ENCODE peak calls at places on chromosomes 3 and 15, in nine cellular contexts. C is A172; Z is NCI-H446 treated with DMSO at 0.1 percent for 48 hours; X is skeletal muscle cell; M is GM18507; S is naive thymus-derived CD4-positive, alpha-beta T cell; G is hypothalamus; U is activated T-helper 9 cell treated with anti-CD3 and anti-CD28 coated beads, Interleukin-2, amount 50 U/mL, for 16 hours; B is T follicular helper cell. Y is an unnamed sample.

GRCh38 chr15:27844018-27844666 is 255.0 kb downstream of the OCA2 start:
- DNase-seq in S (no peak), X (no peak), B (no peak), G (no peak), C (peak), U (no peak), Z (no peak), M (no peak), Y (no peak)

GRCh38 chr3:182682263-182683229 is 110.8 kb upstream of the ATP11B start:
- DNase-seq in X (no peak), S (peak), Z (no peak), C (peak), B (peak), G (peak), M (peak), U (peak), Y (peak)

GRCh38 chr15:32855942-32856341 is 138.1 kb downstream of the GREM1 start:
- DNase-seq in U (no peak), B (no peak), Z (no peak), M (no peak), X (peak), C (peak), G (no peak), S (no peak), Y (no peak)

GRCh38 chr3:81622395-81622794 is 139.1 kb downstream of the GBE1 start:
- DNase-seq in G (no peak), U (no peak), B (no peak), S (no peak), C (no peak), M (no peak), Z (no peak), X (no peak), Y (no peak)

GRCh38 chr15:45205192-45205591 is 17.4 kb upstream of the SHF start:
- DNase-seq in B (no peak), Z (peak), S (no peak), X (no peak), G (peak), C (peak), M (no peak), U (peak), Y (peak)

GRCh38 chr3:37970802-37971201 is 19.8 kb upstream of the VILL start:
- DNase-seq in C (no peak), M (no peak), X (no peak), U (no peak), G (no peak), S (no peak), Z (no peak), B (no peak), Y (no peak)

GRCh38 chr3:18747383-18747782 is 322.2 kb upstream of the SATB1 start:
- DNase-seq in B (no peak), X (no peak), G (no peak), S (no peak), M (no peak), U (no peak), C (no peak), Z (no peak), Y (no peak)

GRCh38 chr3:113615976-113616375 is 80.5 kb downstream of the USF3 start:
- DNase-seq in M (no peak), S (no peak), U (no peak), B (no peak), C (no peak), G (no peak), Z (peak), X (no peak), Y (no peak)

GRCh38 chr3:172208586-172209332 is 169.4 kb downstream of the FNDC3B start:
- DNase-seq in G (no peak), C (no peak), B (no peak), U (no peak), M (no peak), X (no peak), Z (no peak), S (no peak), Y (no peak)

GRCh38 chr3:161859057-161859456 is 362.4 kb downstream of the OTOL1 start:
- DNase-seq in C (no peak), Z (no peak), S (no peak), X (no peak), B (no peak), G (no peak), M (no peak), U (no peak), Y (no peak)

GRCh38 chr15:70383856-70384255 is 286.1 kb upstream of the TLE3 start:
- DNase-seq in B (no peak), X (no peak), S (no peak), M (no peak), Z (no peak), U (no peak), C (no peak), G (no peak), Y (no peak)

GRCh38 chr15:42858540-42858939 is 62.0 kb downstream of the TTBK2 start:
- DNase-seq in B (no peak), M (no peak), X (no peak), S (no peak), G (no peak), U (no peak), Z (no peak), C (no peak), Y (no peak)

GRCh38 chr3:42157915-42158538 is 66.9 kb downstream of the TRAK1 start:
- DNase-seq in S (no peak), M (no peak), C (no peak), G (no peak), Z (no peak), U (no peak), B (no peak), X (no peak), Y (no peak)

GRCh38 chr15:71409541-71409940 is 294.3 kb downstream of the THSD4 start:
- DNase-seq in X (no peak), G (no peak), M (no peak), S (no peak), B (no peak), U (no peak), C (peak), Z (no peak), Y (no peak)

GRCh38 chr3:99999541-99999940 is 114.8 kb downstream of the FILIP1L start:
- DNase-seq in U (no peak), G (no peak), M (no peak), Z (no peak), C (no peak), X (peak), B (no peak), S (no peak), Y (no peak)

GRCh38 chr3:84082726-84083125 is 876.1 kb upstream of the CADM2 start:
- DNase-seq in M (no peak), S (no peak), B (no peak), C (no peak), U (no peak), X (no peak), G (no peak), Z (no peak), Y (no peak)